ENCODE peak calls at places on chromosomes 13 and 19, in seven cellular contexts. X is T-helper 9 cell, R is epithelial cell of esophagus, C is tibial nerve, Q is progenitor cell of endocrine pancreas, A is GM03348, U is NCI-H82. G is an unnamed sample.

GRCh38 chr13:71587193-71587592 is 279.8 kb downstream of the DACH1 start:
- DNase-seq in X (no peak), R (no peak), C (no peak), Q (no peak), A (no peak), U (no peak), G (no peak)

GRCh38 chr19:43847884-43848283 is 20.8 kb downstream of the ZNF283 start:
- DNase-seq in X (no peak), R (no peak), C (no peak), Q (no peak), A (no peak), U (no peak), G (no peak)

GRCh38 chr19:17703823-17704463 is 15.3 kb upstream of the MAP1S start:
- DNase-seq in X (peak), R (peak), C (peak), Q (no peak), A (peak), U (peak), G (no peak)

GRCh38 chr19:39969681-39970423 is 1.1 kb upstream of the PSMC4 start:
- DNase-seq in X (no peak), R (no peak), C (no peak), Q (no peak), A (no peak), U (no peak), G (no peak)

GRCh38 chr13:96822900-96823299 is 171.4 kb downstream of the OXGR1 start:
- DNase-seq in X (no peak), R (peak), C (no peak), Q (no peak), A (no peak), U (peak), G (no peak)

GRCh38 chr13:72745260-72745659 is 17.5 kb downstream of the BORA start:
- DNase-seq in X (no peak), R (no peak), C (no peak), Q (no peak), A (no peak), U (no peak), G (no peak)

GRCh38 chr19:3849092-3849491 is 19.7 kb downstream of the ZFR2 start:
- DNase-seq in X (peak), R (peak), C (no peak), Q (no peak), A (no peak), U (peak), G (no peak)

GRCh38 chr13:36750946-36751345 is 68.1 kb upstream of the RFXAP start:
- DNase-seq in X (no peak), R (no peak), C (no peak), Q (no peak), A (no peak), U (no peak), G (no peak)

GRCh38 chr19:16078759-16079707 is 2.7 kb downstream of the TPM4 start:
- DNase-seq in X (peak), R (peak), C (peak), Q (no peak), A (peak), U (peak), G (peak)

GRCh38 chr13:61414686-61415664 is 674 bp downstream of the PCDH20 start:
- DNase-seq in X (no peak), R (peak), C (no peak), Q (peak), A (peak), U (peak), G (peak)

GRCh38 chr13:74077847-74078246 is 56.4 kb downstream of the KLF12 start:
- DNase-seq in X (no peak), R (no peak), C (no peak), Q (no peak), A (no peak), U (no peak), G (no peak)

GRCh38 chr13:23743269-23743668 is 145.9 kb downstream of the MIPEP start:
- DNase-seq in X (no peak), R (peak), C (no peak), Q (no peak), A (no peak), U (no peak), G (no peak)

GRCh38 chr19:20365146-20365545 is 198.1 kb downstream of the ZNF486 start:
- DNase-seq in X (no peak), R (no peak), C (no peak), Q (no peak), A (no peak), U (no peak), G (no peak)

GRCh38 chr13:57933606-57934005 is 302.1 kb downstream of the PCDH17 start:
- DNase-seq in X (no peak), R (peak), C (no peak), Q (no peak), A (no peak), U (no peak), G (no peak)

GRCh38 chr13:103694033-103694432 is 627.8 kb upstream of the SLC10A2 start:
- DNase-seq in X (no peak), R (no peak), C (no peak), Q (no peak), A (no peak), U (no peak), G (no peak)